ENCODE peak calls at places on chromosomes 2 and 18, in nine cellular contexts. Z is astrocyte, K is left lung, I is PC-9, B is IMR-90, F is neural progenitor cell, W is uterus, G is right atrium auricular region, R is A673. Y is an unnamed sample.
A peak's percentile ranks its signal among the peaks of the same experiment; 100 is the strongest.

GRCh38 chr18:49725809-49726514 is 87.4 kb downstream of the ACAA2 start:
- DNase-seq in K (peak; percentile 73), I (peak; percentile 94), B (peak; percentile 98), G (peak; percentile 81), F (peak; percentile 83), W (peak; percentile 69), Z (peak; percentile 99), R (peak; percentile 95), Y (peak; percentile 90)

GRCh38 chr18:50004013-50004412 is 190.7 kb upstream of the ACAA2 start:
- DNase-seq in F (no peak), G (no peak), R (no peak), B (no peak), K (no peak), Z (no peak), I (no peak), W (no peak), Y (no peak)

GRCh38 chr2:174748948-174749347 is 15.3 kb downstream of the CHRNA1 start:
- DNase-seq in R (peak; percentile 62), B (peak; percentile 50), K (peak; percentile 49), F (peak; percentile 80), I (peak; percentile 91), W (peak; percentile 38), G (no peak), Z (peak; percentile 22), Y (peak; percentile 30)

GRCh38 chr2:9971105-9971818 is 19.8 kb downstream of the GRHL1 start:
- DNase-seq in K (no peak), F (no peak), B (peak; percentile 58), R (no peak), G (no peak), Z (peak; percentile 23), I (peak; percentile 95), W (no peak), Y (no peak)

GRCh38 chr2:68907232-68907922 is 36.2 kb upstream of the BMP10 start:
- DNase-seq in W (no peak), K (no peak), F (no peak), B (no peak), R (no peak), Z (no peak), I (no peak), G (no peak), Y (no peak)

GRCh38 chr2:10452334-10452733 is 4.2 kb upstream of the ODC1 start:
- DNase-seq in F (no peak), G (no peak), W (no peak), R (no peak), I (peak; percentile 96), B (peak; percentile 90), Z (peak; percentile 73), K (peak; percentile 77), Y (peak; percentile 94)

GRCh38 chr2:100924520-100925451 is 77.3 kb upstream of the RPL31 start:
- DNase-seq in G (peak; percentile 88), F (peak; percentile 18), R (no peak), I (no peak), B (peak; percentile 85), K (no peak), Z (peak; percentile 94), W (peak; percentile 29), Y (no peak)

GRCh38 chr2:163656622-163657021 is 79.2 kb downstream of the FIGN start:
- DNase-seq in B (no peak), R (no peak), G (no peak), W (no peak), F (no peak), I (no peak), Z (peak; percentile 52), K (no peak), Y (no peak)

GRCh38 chr2:24474053-24474452 is 17.0 kb upstream of the NCOA1 start:
- DNase-seq in R (no peak), B (no peak), I (no peak), F (no peak), Z (no peak), W (no peak), G (no peak), K (no peak), Y (no peak)

GRCh38 chr18:76451475-76452331 is 43.3 kb downstream of the ZNF516 start:
- DNase-seq in F (peak; percentile 68), B (no peak), Z (no peak), G (peak; percentile 58), I (no peak), W (no peak), K (peak; percentile 21), R (peak; percentile 50), Y (no peak)

GRCh38 chr2:229252280-229252679 is 18.8 kb downstream of the PID1 start:
- DNase-seq in F (no peak), K (no peak), G (no peak), W (no peak), I (no peak), B (no peak), R (no peak), Z (no peak), Y (no peak)

GRCh38 chr2:134160793-134161504 is 92.9 kb upstream of the MGAT5 start:
- DNase-seq in I (no peak), K (no peak), F (no peak), W (no peak), B (peak; percentile 40), Z (no peak), G (no peak), R (no peak), Y (no peak)

GRCh38 chr2:86793752-86794151 is 3.0 kb upstream of the CD8A start:
- DNase-seq in Z (no peak), R (no peak), B (no peak), F (no peak), I (no peak), K (no peak), G (no peak), W (no peak), Y (no peak)

GRCh38 chr2:7405861-7406715 is 488.9 kb downstream of the RNF144A start:
- DNase-seq in G (no peak), K (no peak), I (no peak), R (no peak), Z (no peak), B (no peak), F (no peak), W (no peak), Y (no peak)

GRCh38 chr2:155109527-155109926 is 411.0 kb downstream of the KCNJ3 start:
- DNase-seq in Z (no peak), K (no peak), B (no peak), R (no peak), G (no peak), W (no peak), F (no peak), I (no peak), Y (no peak)

GRCh38 chr18:69934866-69935265 is 12.8 kb downstream of the CD226 start:
- DNase-seq in R (no peak), B (no peak), G (no peak), F (no peak), I (no peak), K (no peak), W (no peak), Z (no peak), Y (no peak)

GRCh38 chr2:234258562-234259141 is 208.2 kb downstream of the SPP2 start:
- DNase-seq in B (peak; percentile 86), F (no peak), Z (peak; percentile 41), R (no peak), G (no peak), K (no peak), I (peak; percentile 97), W (no peak), Y (no peak)

GRCh38 chr2:213007290-213007838 is 144.0 kb downstream of the IKZF2 start:
- DNase-seq in W (no peak), F (peak; percentile 24), G (no peak), I (no peak), K (no peak), Z (no peak), B (no peak), R (no peak), Y (no peak)

GRCh38 chr2:114661926-114662670 is 219.7 kb downstream of the DPP10 start:
- DNase-seq in K (peak; percentile 32), R (peak; percentile 2), I (no peak), Z (no peak), B (no peak), F (peak; percentile 38), G (no peak), W (no peak), Y (peak; percentile 35)

DNA sequence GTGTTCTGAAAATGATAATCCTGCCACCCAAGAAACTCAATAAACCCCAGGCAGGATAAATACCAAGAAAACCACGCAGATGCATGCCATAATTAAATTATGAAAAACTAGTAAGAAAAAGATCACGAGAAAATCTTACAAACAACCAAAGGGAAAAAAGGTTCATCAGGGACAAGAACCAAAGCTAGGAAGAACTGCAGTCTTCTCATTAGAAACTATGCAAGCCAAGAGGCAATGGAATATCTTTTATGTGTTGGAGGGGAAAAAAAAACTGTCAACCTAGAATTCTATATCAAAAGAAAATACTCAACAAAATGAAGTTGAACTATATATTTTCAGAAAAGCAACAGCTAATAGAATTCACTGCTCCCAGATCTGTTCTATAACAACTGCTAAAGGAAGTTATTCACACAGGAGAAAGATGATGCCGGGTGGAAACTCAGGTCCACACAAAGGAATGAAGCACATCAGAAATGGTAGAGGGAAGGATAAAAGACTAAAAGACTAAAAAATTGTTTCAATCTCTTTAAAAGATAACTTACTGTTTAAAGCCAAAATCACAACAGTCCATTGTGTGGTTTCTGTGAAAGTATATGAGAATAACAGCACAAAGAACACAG is 55.0 kb downstream of the NDUFA10 start:
- DNase-seq in K (no peak), R (no peak), I (no peak), W (no peak), B (no peak), Z (no peak), F (no peak), G (no peak), Y (no peak)
- H3K36me3 ChIP-seq in K (peaks cover 74% of the 10 kb centered on the region), R (peaks cover 51% of the 10 kb centered on the region), I (peaks cover 46% of the 10 kb centered on the region), W (no peaks in the 10 kb centered on the region), B (peaks cover 31% of the 10 kb centered on the region), Z (peaks cover 25% of the 10 kb centered on the region), F (peaks cover 11% of the 10 kb centered on the region), G (peaks cover 52% of the 10 kb centered on the region), Y (peaks cover 67% of the 10 kb centered on the region)

GRCh38 chr2:237603718-237604362 is 13.3 kb upstream of the RAB17 start:
- DNase-seq in Z (peak; percentile 60), I (no peak), W (no peak), F (peak; percentile 44), G (peak; percentile 75), B (peak; percentile 80), R (peak; percentile 66), K (no peak), Y (no peak)
- H3K4me3 ChIP-seq in Z (peak overlapping the region; percentile 18), I (no peak overlapping the region), W (no peak overlapping the region), F (no peak overlapping the region), G (no peak overlapping the region), B (no peak overlapping the region), R (no peak overlapping the region), K (no peak overlapping the region), Y (no peak overlapping the region)

GRCh38 chr2:105269426-105269825 is 27.9 kb downstream of the GPR45 start:
- DNase-seq in B (no peak), I (no peak), K (no peak), F (no peak), R (no peak), Z (no peak), W (no peak), G (no peak), Y (no peak)
- H3K36me3 ChIP-seq in B (peaks cover 49% of the 10 kb centered on the region), I (peaks cover 4% of the 10 kb centered on the region), K (peaks cover 99% of the 10 kb centered on the region), F (no peaks in the 10 kb centered on the region), R (peaks cover 23% of the 10 kb centered on the region), Z (peaks cover 11% of the 10 kb centered on the region), W (no peaks in the 10 kb centered on the region), G (peaks cover 84% of the 10 kb centered on the region), Y (peaks cover 11% of the 10 kb centered on the region)

DNA sequence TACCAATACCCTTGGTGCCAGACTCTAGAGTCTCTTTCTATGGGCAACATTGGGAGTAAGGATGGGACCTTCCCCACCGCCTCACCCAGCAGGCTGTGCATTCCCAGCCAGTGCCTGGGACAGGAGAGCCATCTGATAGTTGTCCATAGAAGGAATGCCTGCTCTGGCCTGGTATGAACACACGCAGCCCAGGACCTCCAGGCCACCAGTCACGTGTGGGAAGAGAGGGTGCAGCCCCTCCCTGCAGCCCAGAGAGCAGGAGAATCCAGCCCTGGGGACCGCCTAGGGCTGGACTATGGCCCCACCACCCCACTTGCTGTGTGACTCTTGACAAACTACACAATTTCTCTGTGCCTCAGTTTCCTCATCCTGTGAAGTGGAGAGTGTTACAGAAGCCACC is 52.5 kb upstream of the ID2 start:
- DNase-seq in I (no peak), W (no peak), G (no peak), Z (no peak), F (no peak), R (no peak), B (no peak), K (peak; percentile 9), Y (no peak)
- H3K4me3 ChIP-seq in I (no peak overlapping the region), W (no peak overlapping the region), G (no peak overlapping the region), Z (no peak overlapping the region), F (no peak overlapping the region), R (no peak overlapping the region), B (no peak overlapping the region), K (no peak overlapping the region), Y (no peak overlapping the region)